ENCODE peak calls at places on chromosomes 1 and 21, in eight cellular contexts. L is upper lobe of left lung, J is prostate gland, M is right lobe of liver, A is H1, E is tibial nerve, V is body of pancreas, F is K562. P is an unnamed sample.
A peak's percentile ranks its signal among the peaks of the same experiment; 100 is the strongest.

GRCh38 chr1:226973371-226973897 is 33.3 kb downstream of the COQ8A start:
- DNase-seq in L (no peak), J (no peak), M (no peak), A (no peak), E (peak; percentile 29), V (peak; percentile 17), F (no peak), P (peak; percentile 93)

GRCh38 chr1:229091721-229092136 is 179.2 kb upstream of the RAB4A start:
- DNase-seq in L (no peak), J (peak; percentile 43), M (no peak), A (no peak), E (no peak), V (no peak), F (no peak), P (no peak)

GRCh38 chr1:26500488-26501175 is 28.4 kb downstream of the HMGN2 start:
- DNase-seq in L (peak; percentile 89), J (peak; percentile 86), M (peak; percentile 95), A (peak; percentile 98), E (peak; percentile 86), V (peak; percentile 90), F (peak; percentile 96), P (peak; percentile 92)

GRCh38 chr1:115293899-115294298 is 44.1 kb downstream of the NGF start:
- DNase-seq in L (no peak), J (no peak), M (no peak), A (no peak), E (no peak), V (no peak), F (no peak), P (no peak)

GRCh38 chr1:24463756-24464377 is 38.8 kb upstream of the RCAN3 start:
- DNase-seq in L (no peak), J (no peak), M (no peak), A (peak; percentile 59), E (no peak), V (no peak), F (no peak), P (no peak)

GRCh38 chr1:223683586-223684487 is 18.3 kb upstream of the CAPN8 start:
- DNase-seq in L (peak; percentile 56), J (peak; percentile 67), M (peak; percentile 57), A (peak; percentile 78), E (peak; percentile 60), V (peak; percentile 69), F (peak; percentile 45), P (no peak)

GRCh38 chr1:20248954-20249612 is 41.6 kb upstream of the VWA5B1 start:
- DNase-seq in L (no peak), J (no peak), M (no peak), A (no peak), E (no peak), V (no peak), F (no peak), P (no peak)

GRCh38 chr1:12175456-12175797 is 8.6 kb downstream of the TNFRSF1B start:
- DNase-seq in L (no peak), J (no peak), M (no peak), A (no peak), E (no peak), V (no peak), F (no peak), P (no peak)

GRCh38 chr1:77583483-77583882 is 99.0 kb downstream of the ZZZ3 start:
- DNase-seq in L (no peak), J (no peak), M (no peak), A (no peak), E (no peak), V (no peak), F (no peak), P (no peak)

GRCh38 chr1:207393610-207394009 is 60.5 kb upstream of the CR2 start:
- DNase-seq in L (no peak), J (peak; percentile 8), M (no peak), A (no peak), E (no peak), V (peak; percentile 20), F (no peak), P (no peak)

GRCh38 chr1:184393924-184394323 is 7.1 kb downstream of the C1orf21 start:
- DNase-seq in L (no peak), J (no peak), M (no peak), A (no peak), E (no peak), V (no peak), F (no peak), P (no peak)

GRCh38 chr1:105483436-105483835 is 1573.0 kb upstream of the PRMT6 start:
- DNase-seq in L (no peak), J (no peak), M (no peak), A (no peak), E (no peak), V (no peak), F (no peak), P (no peak)

GRCh38 chr1:89503690-89504089 is 20.9 kb upstream of the LRRC8B start:
- DNase-seq in L (no peak), J (no peak), M (no peak), A (no peak), E (no peak), V (no peak), F (no peak), P (no peak)

DNA sequence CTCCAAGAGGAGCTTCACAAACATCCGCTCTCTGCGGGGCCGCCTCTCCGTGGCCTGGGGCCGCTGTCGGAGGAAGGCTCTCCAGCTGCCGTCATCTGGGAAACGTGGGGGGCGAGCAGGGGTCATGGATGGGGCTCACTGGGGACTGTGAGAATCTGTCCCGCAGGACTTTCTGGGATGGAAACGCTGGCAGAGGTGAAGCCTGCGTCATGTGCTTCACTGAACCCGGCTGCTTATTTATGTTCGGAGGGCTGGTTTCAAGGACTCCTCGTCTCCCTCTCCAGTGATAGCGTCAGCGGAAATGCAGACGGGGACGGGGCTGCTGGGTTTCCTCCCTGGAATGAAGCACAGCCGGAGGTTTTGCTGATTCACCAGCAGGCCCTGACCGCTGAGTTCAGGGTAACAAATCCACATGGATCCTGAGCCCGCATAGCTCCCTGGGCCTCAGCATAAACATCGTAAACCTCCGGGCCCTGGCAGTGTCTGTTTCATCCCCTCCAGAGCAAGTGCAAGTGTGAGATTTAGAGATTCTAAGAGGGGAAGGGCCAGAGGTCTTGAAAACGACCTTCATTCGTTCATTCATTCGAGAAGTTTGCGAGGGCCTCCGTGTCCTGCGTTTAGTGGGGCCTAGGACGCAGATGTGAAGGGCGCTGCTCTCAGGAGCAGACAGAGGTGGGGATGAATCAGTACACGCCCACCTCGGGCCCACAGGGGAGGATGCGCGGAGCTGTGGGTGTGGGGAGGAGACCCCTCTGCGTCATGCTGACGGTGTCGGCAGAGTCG is 7.0 kb upstream of the POFUT2 start:
- DNase-seq in L (peak; percentile 79), J (no peak), M (peak; percentile 72), A (peak; percentile 62), E (peak; percentile 71), V (peak; percentile 45), F (no peak), P (peak; percentile 99)
- TF ChIP-seq POLR2A in L (peak; percentile 31), J (no peak), M (no peak), A (no peak), E (peak; percentile 12), V (no peak), F (no peak), P (peak; percentile 16)

GRCh38 chr1:31919591-31919990 is 18.6 kb downstream of the PTP4A2 start:
- DNase-seq in L (no peak), J (no peak), M (no peak), A (no peak), E (no peak), V (no peak), F (no peak), P (no peak)
- H3K4me1 ChIP-seq in L (peaks cover 42% of the 10 kb centered on the region), J (peaks cover 7% of the 10 kb centered on the region), M (peaks cover 30% of the 10 kb centered on the region), A (no peaks in the 10 kb centered on the region), E (peaks cover 46% of the 10 kb centered on the region), V (peaks cover 41% of the 10 kb centered on the region), F (peaks cover 13% of the 10 kb centered on the region), P (peaks cover 40% of the 10 kb centered on the region)

GRCh38 chr21:31938330-31939301 is 65.8 kb downstream of the HUNK start:
- DNase-seq in L (no peak), J (no peak), M (no peak), A (no peak), E (no peak), V (peak; percentile 38), F (no peak), P (no peak)
- TF ChIP-seq POLR2A in L (no peak), J (no peak), M (no peak), A (no peak), E (no peak), V (no peak), F (no peak), P (no peak)

GRCh38 chr1:81920245-81920740 is 119.6 kb downstream of the ADGRL2 start:
- DNase-seq in L (no peak), J (no peak), M (no peak), A (peak; percentile 59), E (no peak), V (no peak), F (no peak), P (no peak)
- H3K4me1 ChIP-seq in L (peaks cover 6% of the 10 kb centered on the region), J (no peaks in the 10 kb centered on the region), M (peaks cover 9% of the 10 kb centered on the region), A (no peaks in the 10 kb centered on the region), E (peaks cover 11% of the 10 kb centered on the region), V (peaks cover 15% of the 10 kb centered on the region), F (no peaks in the 10 kb centered on the region), P (no peaks in the 10 kb centered on the region)

GRCh38 chr1:151401125-151401788 is 1.9 kb downstream of the PSMB4 start:
- DNase-seq in L (no peak), J (no peak), M (no peak), A (no peak), E (no peak), V (no peak), F (no peak), P (no peak)
- TF ChIP-seq POLR2A in L (no peak), J (no peak), M (no peak), A (peak; percentile 17), E (no peak), V (no peak), F (no peak), P (no peak)

GRCh38 chr1:221875004-221875330 is 133.1 kb upstream of the DUSP10 start:
- DNase-seq in L (no peak), J (no peak), M (no peak), A (no peak), E (no peak), V (no peak), F (no peak), P (no peak)
- H3K4me1 ChIP-seq in L (no peaks in the 10 kb centered on the region), J (no peaks in the 10 kb centered on the region), M (no peaks in the 10 kb centered on the region), A (no peaks in the 10 kb centered on the region), E (no peaks in the 10 kb centered on the region), V (no peaks in the 10 kb centered on the region), F (no peaks in the 10 kb centered on the region), P (no peaks in the 10 kb centered on the region)

DNA sequence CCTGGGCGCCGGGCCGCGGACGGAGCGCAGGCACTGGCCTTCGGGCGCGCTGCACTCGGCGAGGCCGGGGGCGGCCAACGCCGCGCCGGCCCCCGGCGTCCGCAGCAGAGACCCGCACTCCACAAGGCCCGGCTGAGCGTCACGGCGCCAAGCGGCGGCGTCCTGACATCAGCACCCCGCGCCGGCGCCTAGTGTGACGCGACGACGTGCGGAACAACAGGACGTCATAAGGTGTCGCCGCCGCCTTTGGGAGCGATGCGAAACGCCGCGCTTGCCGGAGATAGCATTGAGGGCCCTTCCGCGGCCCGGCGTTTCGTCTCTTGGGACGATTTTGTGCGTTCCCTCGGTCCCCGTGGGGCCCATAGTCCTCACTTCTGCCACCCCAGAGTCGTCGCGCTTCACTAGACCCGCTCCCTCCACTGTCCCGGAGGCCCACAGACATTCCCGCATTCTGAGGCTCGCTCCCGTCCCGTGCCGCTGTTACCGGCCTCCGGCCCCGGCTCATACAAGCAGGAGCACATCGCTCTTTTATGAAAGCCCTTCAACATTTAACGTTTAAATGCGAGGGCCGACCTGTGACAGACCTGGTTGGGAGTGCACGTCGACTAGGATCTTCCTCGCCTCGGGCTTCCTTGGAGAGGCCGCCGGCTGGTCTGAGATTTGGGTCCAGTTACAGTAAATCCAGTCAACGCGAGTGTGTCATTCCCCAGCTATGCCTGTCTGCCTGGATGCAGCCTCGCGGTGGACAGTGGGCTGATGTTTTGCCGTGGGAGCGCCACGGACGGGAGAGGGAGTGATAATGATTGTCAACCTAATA is at the start of gene SSU72:
- DNase-seq in L (peak; percentile 88), J (peak; percentile 89), M (peak; percentile 93), A (peak; percentile 98), E (peak; percentile 91), V (peak; percentile 92), F (peak; percentile 93), P (peak; percentile 97)
- TF ChIP-seq POLR2A in L (peak; percentile 96), J (peak; percentile 60), M (peak; percentile 85), A (peak; percentile 97), E (peak; percentile 85), V (peak; percentile 68), F (peak; percentile 98), P (peak; percentile 93)